ENCODE peak calls at places on chromosome 2, in eight cellular contexts. One of them, this sample, is unnamed.

GRCh38 chr2:45009928-45010705 is 865 bp upstream of the SIX2 start:
- DNase-seq in IMR-90: no peak
- DNase-seq in Panc1: no peak
- DNase-seq in astrocyte: no peak
- DNase-seq in K562: no peak
- DNase-seq in stomach: peak; percentile 59
- DNase-seq in psoas muscle: peak; percentile 93
- DNase-seq in mesendoderm: peak; percentile 88
- DNase-seq in this sample: peak; percentile 94

GRCh38 chr2:28206786-28207185 is 185.9 kb upstream of the FOSL2 start:
- DNase-seq in IMR-90: no peak
- DNase-seq in Panc1: no peak
- DNase-seq in astrocyte: no peak
- DNase-seq in K562: no peak
- DNase-seq in stomach: no peak
- DNase-seq in psoas muscle: no peak
- DNase-seq in mesendoderm: no peak
- DNase-seq in this sample: no peak

GRCh38 chr2:147374410-147374811 is 470.4 kb upstream of the ACVR2A start:
- DNase-seq in IMR-90: no peak
- DNase-seq in Panc1: no peak
- DNase-seq in astrocyte: peak; percentile 84
- DNase-seq in K562: no peak
- DNase-seq in stomach: no peak
- DNase-seq in psoas muscle: no peak
- DNase-seq in mesendoderm: no peak
- DNase-seq in this sample: no peak

GRCh38 chr2:84781942-84782716 is 98.8 kb downstream of the TRABD2A start:
- DNase-seq in IMR-90: peak; percentile 15
- DNase-seq in Panc1: no peak
- DNase-seq in astrocyte: peak; percentile 30
- DNase-seq in K562: peak; percentile 41
- DNase-seq in stomach: peak; percentile 33
- DNase-seq in psoas muscle: no peak
- DNase-seq in mesendoderm: peak; percentile 21
- DNase-seq in this sample: no peak

GRCh38 chr2:226791056-226791486 is 8.5 kb downstream of the IRS1 start:
- DNase-seq in IMR-90: peak; percentile 71
- DNase-seq in Panc1: no peak
- DNase-seq in astrocyte: peak; percentile 72
- DNase-seq in K562: no peak
- DNase-seq in stomach: no peak
- DNase-seq in psoas muscle: no peak
- DNase-seq in mesendoderm: peak; percentile 93
- DNase-seq in this sample: peak; percentile 58

GRCh38 chr2:236871500-236872001 is 214.1 kb upstream of the COPS8 start:
- DNase-seq in IMR-90: peak; percentile 91
- DNase-seq in Panc1: peak; percentile 45
- DNase-seq in astrocyte: peak; percentile 89
- DNase-seq in K562: no peak
- DNase-seq in stomach: peak; percentile 37
- DNase-seq in psoas muscle: peak; percentile 77
- DNase-seq in mesendoderm: no peak
- DNase-seq in this sample: peak; percentile 96

GRCh38 chr2:158926478-158926948 is 41.9 kb upstream of the TANC1 start:
- DNase-seq in IMR-90: peak; percentile 78
- DNase-seq in Panc1: no peak
- DNase-seq in astrocyte: peak; percentile 74
- DNase-seq in K562: peak; percentile 5
- DNase-seq in stomach: no peak
- DNase-seq in psoas muscle: no peak
- DNase-seq in mesendoderm: no peak
- DNase-seq in this sample: no peak

GRCh38 chr2:178152033-178152432 is 39.8 kb downstream of the RBM45 start:
- DNase-seq in IMR-90: peak; percentile 25
- DNase-seq in Panc1: no peak
- DNase-seq in astrocyte: no peak
- DNase-seq in K562: no peak
- DNase-seq in stomach: no peak
- DNase-seq in psoas muscle: no peak
- DNase-seq in mesendoderm: no peak
- DNase-seq in this sample: no peak

GRCh38 chr2:17814601-17815000 is 1.7 kb upstream of the MSGN1 start:
- DNase-seq in IMR-90: no peak
- DNase-seq in Panc1: no peak
- DNase-seq in astrocyte: no peak
- DNase-seq in K562: no peak
- DNase-seq in stomach: no peak
- DNase-seq in psoas muscle: no peak
- DNase-seq in mesendoderm: no peak
- DNase-seq in this sample: no peak

GRCh38 chr2:46392561-46393351 is 86.6 kb upstream of the TMEM247 start:
- DNase-seq in IMR-90: no peak
- DNase-seq in Panc1: no peak
- DNase-seq in astrocyte: no peak
- DNase-seq in K562: no peak
- DNase-seq in stomach: no peak
- DNase-seq in psoas muscle: no peak
- DNase-seq in mesendoderm: no peak
- DNase-seq in this sample: no peak

GRCh38 chr2:215917953-215918620 is 95.3 kb downstream of the MREG start:
- DNase-seq in IMR-90: peak; percentile 65
- DNase-seq in Panc1: no peak
- DNase-seq in astrocyte: peak; percentile 59
- DNase-seq in K562: no peak
- DNase-seq in stomach: no peak
- DNase-seq in psoas muscle: no peak
- DNase-seq in mesendoderm: peak; percentile 62
- DNase-seq in this sample: peak; percentile 35

GRCh38 chr2:168002021-168002553 is 245.3 kb downstream of the STK39 start:
- DNase-seq in IMR-90: peak; percentile 59
- DNase-seq in Panc1: no peak
- DNase-seq in astrocyte: peak; percentile 56
- DNase-seq in K562: no peak
- DNase-seq in stomach: no peak
- DNase-seq in psoas muscle: no peak
- DNase-seq in mesendoderm: no peak
- DNase-seq in this sample: no peak

DNA sequence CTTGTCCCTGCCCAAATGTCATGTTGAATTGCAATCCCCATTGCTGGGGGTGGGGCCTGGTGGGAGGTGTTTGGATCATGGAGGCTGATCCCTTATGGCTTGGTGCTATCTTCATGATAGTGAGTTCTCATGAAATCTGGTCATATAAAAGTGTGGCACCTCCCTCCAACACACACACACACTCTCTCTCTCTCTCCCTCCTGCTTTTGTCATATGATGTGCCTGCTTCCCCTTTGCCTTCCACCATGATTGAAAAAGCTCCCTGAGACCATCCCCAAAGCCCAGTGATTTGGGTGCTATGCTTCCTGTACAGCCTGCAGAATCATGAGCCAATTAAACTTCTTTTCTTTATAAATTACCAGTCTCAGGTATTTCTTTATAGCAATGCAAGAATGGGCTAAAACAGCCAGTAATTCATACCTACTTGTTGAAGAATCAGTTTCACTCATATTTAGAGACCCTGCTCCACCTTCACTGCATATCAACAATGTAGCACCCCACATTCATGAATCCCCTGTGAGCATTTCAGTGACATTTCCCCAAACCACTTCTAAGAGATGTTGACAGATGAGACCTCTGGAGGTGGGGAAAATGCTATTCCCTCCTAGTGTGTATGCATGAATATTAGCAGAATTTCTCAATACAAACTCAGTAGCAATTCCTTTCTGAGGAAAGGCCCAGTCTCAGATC is 54.8 kb upstream of the STK17B start:
- DNase-seq in IMR-90: no peak
- DNase-seq in Panc1: no peak
- DNase-seq in astrocyte: no peak
- DNase-seq in K562: no peak
- DNase-seq in stomach: no peak
- DNase-seq in psoas muscle: no peak
- DNase-seq in mesendoderm: no peak
- DNase-seq in this sample: no peak
- H3K4me1 ChIP-seq in IMR-90: peaks cover 1% of the 10 kb centered on the region
- H3K4me1 ChIP-seq in Panc1: no peaks in the 10 kb centered on the region
- H3K4me1 ChIP-seq in astrocyte: peaks cover 12% of the 10 kb centered on the region
- H3K4me1 ChIP-seq in K562: no peaks in the 10 kb centered on the region
- H3K4me1 ChIP-seq in stomach: no peaks in the 10 kb centered on the region
- H3K4me1 ChIP-seq in psoas muscle: no peaks in the 10 kb centered on the region
- H3K4me1 ChIP-seq in mesendoderm: no peaks in the 10 kb centered on the region
- H3K4me1 ChIP-seq in this sample: no peaks in the 10 kb centered on the region

GRCh38 chr2:3409627-3410170 is 30.2 kb downstream of the TRAPPC12 start:
- DNase-seq in IMR-90: no peak
- DNase-seq in Panc1: no peak
- DNase-seq in astrocyte: no peak
- DNase-seq in K562: no peak
- DNase-seq in stomach: no peak
- DNase-seq in psoas muscle: no peak
- DNase-seq in mesendoderm: no peak
- DNase-seq in this sample: no peak

GRCh38 chr2:3413642-3414041 is 34.1 kb downstream of the TRAPPC12 start:
- DNase-seq in IMR-90: no peak
- DNase-seq in Panc1: no peak
- DNase-seq in astrocyte: no peak
- DNase-seq in K562: no peak
- DNase-seq in stomach: no peak
- DNase-seq in psoas muscle: no peak
- DNase-seq in mesendoderm: no peak
- DNase-seq in this sample: no peak

GRCh38 chr2:3418766-3419165 is 39.3 kb downstream of the TRAPPC12 start:
- DNase-seq in IMR-90: no peak
- DNase-seq in Panc1: no peak
- DNase-seq in astrocyte: no peak
- DNase-seq in K562: no peak
- DNase-seq in stomach: no peak
- DNase-seq in psoas muscle: no peak
- DNase-seq in mesendoderm: no peak
- DNase-seq in this sample: no peak

GRCh38 chr2:3411103-3411502 is 31.6 kb downstream of the TRAPPC12 start:
- DNase-seq in IMR-90: no peak
- DNase-seq in Panc1: no peak
- DNase-seq in astrocyte: no peak
- DNase-seq in K562: no peak
- DNase-seq in stomach: no peak
- DNase-seq in psoas muscle: no peak
- DNase-seq in mesendoderm: no peak
- DNase-seq in this sample: no peak

GRCh38 chr2:3414133-3414856 is 34.8 kb downstream of the TRAPPC12 start:
- DNase-seq in IMR-90: no peak
- DNase-seq in Panc1: no peak
- DNase-seq in astrocyte: no peak
- DNase-seq in K562: no peak
- DNase-seq in stomach: no peak
- DNase-seq in psoas muscle: no peak
- DNase-seq in mesendoderm: no peak
- DNase-seq in this sample: no peak
- H3K4me1 ChIP-seq in IMR-90: no peaks in the 10 kb centered on the region
- H3K4me1 ChIP-seq in Panc1: no peaks in the 10 kb centered on the region
- H3K4me1 ChIP-seq in astrocyte: no peaks in the 10 kb centered on the region
- H3K4me1 ChIP-seq in K562: no peaks in the 10 kb centered on the region
- H3K4me1 ChIP-seq in stomach: no peaks in the 10 kb centered on the region
- H3K4me1 ChIP-seq in psoas muscle: no peaks in the 10 kb centered on the region
- H3K4me1 ChIP-seq in mesendoderm: no peaks in the 10 kb centered on the region
- H3K4me1 ChIP-seq in this sample: no peaks in the 10 kb centered on the region

GRCh38 chr2:203413796-203414195 is 85.6 kb downstream of the ABI2 start:
- DNase-seq in IMR-90: no peak
- DNase-seq in Panc1: no peak
- DNase-seq in astrocyte: no peak
- DNase-seq in K562: no peak
- DNase-seq in stomach: no peak
- DNase-seq in psoas muscle: no peak
- DNase-seq in mesendoderm: no peak
- DNase-seq in this sample: peak; percentile 49

GRCh38 chr2:203418271-203418670 is 90.1 kb downstream of the ABI2 start:
- DNase-seq in IMR-90: no peak
- DNase-seq in Panc1: no peak
- DNase-seq in astrocyte: peak; percentile 74
- DNase-seq in K562: no peak
- DNase-seq in stomach: no peak
- DNase-seq in psoas muscle: no peak
- DNase-seq in mesendoderm: no peak
- DNase-seq in this sample: peak; percentile 47

GRCh38 chr2:203407496-203407895 is 79.3 kb downstream of the ABI2 start:
- DNase-seq in IMR-90: peak; percentile 58
- DNase-seq in Panc1: no peak
- DNase-seq in astrocyte: no peak
- DNase-seq in K562: no peak
- DNase-seq in stomach: no peak
- DNase-seq in psoas muscle: no peak
- DNase-seq in mesendoderm: no peak
- DNase-seq in this sample: no peak

GRCh38 chr2:203412555-203413331 is 84.5 kb downstream of the ABI2 start:
- DNase-seq in IMR-90: no peak
- DNase-seq in Panc1: no peak
- DNase-seq in astrocyte: no peak
- DNase-seq in K562: no peak
- DNase-seq in stomach: no peak
- DNase-seq in psoas muscle: peak; percentile 65
- DNase-seq in mesendoderm: no peak
- DNase-seq in this sample: no peak
- H3K4me1 ChIP-seq in IMR-90: peaks cover 3% of the 10 kb centered on the region
- H3K4me1 ChIP-seq in Panc1: no peaks in the 10 kb centered on the region
- H3K4me1 ChIP-seq in astrocyte: no peaks in the 10 kb centered on the region
- H3K4me1 ChIP-seq in K562: no peaks in the 10 kb centered on the region
- H3K4me1 ChIP-seq in stomach: no peaks in the 10 kb centered on the region
- H3K4me1 ChIP-seq in psoas muscle: peaks cover 14% of the 10 kb centered on the region
- H3K4me1 ChIP-seq in mesendoderm: no peaks in the 10 kb centered on the region
- H3K4me1 ChIP-seq in this sample: no peaks in the 10 kb centered on the region

DNA sequence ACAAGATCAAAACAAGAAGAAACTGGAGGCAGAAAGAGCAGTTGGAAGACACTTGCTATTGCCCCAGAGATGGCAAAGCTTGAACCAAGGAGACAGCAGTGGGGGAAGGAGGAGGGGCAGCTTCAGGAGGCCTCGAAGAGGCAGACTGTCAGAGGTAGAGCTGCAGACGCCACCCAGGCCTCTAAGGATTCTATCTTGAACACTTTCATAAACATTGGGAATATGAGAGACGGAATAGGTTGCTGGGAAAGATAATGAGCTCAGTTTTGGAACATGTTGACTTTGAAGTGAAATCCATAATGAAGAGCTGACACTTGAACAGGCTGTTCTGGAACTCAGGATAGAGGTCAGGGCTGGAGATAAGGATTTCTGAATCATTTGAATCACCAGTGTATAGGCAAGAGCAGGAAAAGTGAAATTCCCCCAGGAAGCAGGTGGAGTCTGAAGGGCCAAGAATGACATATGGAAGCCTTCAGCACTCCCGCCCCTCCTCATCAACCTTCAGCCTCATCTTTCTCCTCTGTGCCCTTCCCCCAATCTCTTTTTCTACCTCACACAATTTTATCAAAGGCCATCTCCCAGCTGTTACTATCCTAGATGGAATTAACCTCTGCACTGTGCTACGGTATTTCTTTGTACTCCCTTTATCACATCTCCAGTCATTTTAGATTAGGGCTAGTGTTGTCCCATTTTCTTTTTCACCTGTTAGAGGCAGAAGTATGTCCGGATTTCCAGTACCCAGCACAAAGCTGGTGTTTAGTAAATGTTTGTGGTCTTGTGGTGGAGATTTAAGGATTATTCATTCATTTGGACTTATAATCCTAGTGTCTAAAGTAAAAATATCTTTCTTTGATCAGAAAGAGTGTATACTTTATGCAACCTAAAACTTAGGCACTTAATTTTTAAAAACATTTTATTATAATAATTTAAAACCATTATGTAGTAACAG is 47.5 kb upstream of the RTN4 start:
- DNase-seq in IMR-90: no peak
- DNase-seq in Panc1: no peak
- DNase-seq in astrocyte: peak; percentile 73
- DNase-seq in K562: peak; percentile 42
- DNase-seq in stomach: no peak
- DNase-seq in psoas muscle: peak; percentile 54
- DNase-seq in mesendoderm: no peak
- DNase-seq in this sample: peak; percentile 72
- H3K4me1 ChIP-seq in IMR-90: peaks cover 34% of the 10 kb centered on the region
- H3K4me1 ChIP-seq in Panc1: peaks cover 17% of the 10 kb centered on the region
- H3K4me1 ChIP-seq in astrocyte: peaks cover 51% of the 10 kb centered on the region
- H3K4me1 ChIP-seq in K562: peaks cover 4% of the 10 kb centered on the region
- H3K4me1 ChIP-seq in stomach: peaks cover 48% of the 10 kb centered on the region
- H3K4me1 ChIP-seq in psoas muscle: peaks cover 39% of the 10 kb centered on the region
- H3K4me1 ChIP-seq in mesendoderm: no peaks in the 10 kb centered on the region
- H3K4me1 ChIP-seq in this sample: peaks cover 45% of the 10 kb centered on the region